ENCODE peak calls at places on chromosomes 2 and 18, in five cellular contexts. N is hepatocyte, E is caudate nucleus, K is anterior cingulate cortex, U is IMR-90. T is an unnamed sample.

GRCh38 chr2:239055756-239056493 is 208.0 kb downstream of the TWIST2 start:
- DNase-seq in N (no peak), E (no peak), K (no peak), U (no peak), T (no peak)

GRCh38 chr2:234444888-234445287 is 52.0 kb downstream of the ARL4C start:
- DNase-seq in N (no peak), E (no peak), K (no peak), U (peak), T (no peak)

GRCh38 chr2:17539993-17540812 is at the start of gene VSNL1:
- DNase-seq in N (peak), E (no peak), K (peak), U (peak), T (no peak)

GRCh38 chr2:23351388-23352141 is 33.4 kb upstream of the KLHL29 start:
- DNase-seq in N (peak), E (peak), K (peak), U (peak), T (no peak)

GRCh38 chr18:13338318-13338717 is 119.8 kb downstream of the LDLRAD4 start:
- DNase-seq in N (no peak), E (no peak), K (no peak), U (no peak), T (no peak)

GRCh38 chr2:190718652-190719526 is 70.0 kb downstream of the NAB1 start:
- DNase-seq in N (peak), E (no peak), K (no peak), U (peak), T (peak)

GRCh38 chr2:239959059-239959971 is 65.8 kb downstream of the NDUFA10 start:
- DNase-seq in N (no peak), E (no peak), K (peak), U (peak), T (no peak)

GRCh38 chr2:225667465-225667864 is 268.0 kb downstream of the NYAP2 start:
- DNase-seq in N (no peak), E (no peak), K (no peak), U (no peak), T (no peak)

GRCh38 chr2:199570957-199571356 is 113.2 kb upstream of the SATB2 start:
- DNase-seq in N (no peak), E (no peak), K (no peak), U (no peak), T (no peak)

GRCh38 chr2:1808921-1809551 is 64.7 kb upstream of the PXDN start:
- DNase-seq in N (no peak), E (no peak), K (no peak), U (peak), T (no peak)

GRCh38 chr2:75389271-75389670 is 171.5 kb downstream of the EVA1A start:
- DNase-seq in N (no peak), E (no peak), K (no peak), U (no peak), T (no peak)